ENCODE peak calls at places on chromosomes 4 and X, in eight cellular contexts. One of them, this sample, is unnamed.

GRCh38 chr4:151952711-151953254 is 192.0 kb upstream of the GATB start:
- DNase-seq in BJ: no peak
- DNase-seq in mammary epithelial cell: no peak
- DNase-seq in astrocyte of the spinal cord: no peak
- DNase-seq in coronary artery: no peak
- DNase-seq in fibroblast of mammary gland: no peak
- DNase-seq in body of pancreas: no peak
- DNase-seq in brain microvascular endothelial cell: no peak
- DNase-seq in this sample: no peak

GRCh38 chr4:147059064-147059731 is 113.5 kb upstream of the TTC29 start:
- DNase-seq in fibroblast of mammary gland: no peak
- DNase-seq in brain microvascular endothelial cell: no peak
- DNase-seq in astrocyte of the spinal cord: no peak
- DNase-seq in body of pancreas: no peak
- DNase-seq in BJ: no peak
- DNase-seq in coronary artery: no peak
- DNase-seq in mammary epithelial cell: no peak
- DNase-seq in this sample: no peak

GRCh38 chr4:15868065-15868464 is 70.5 kb downstream of the FGFBP1 start:
- DNase-seq in coronary artery: no peak
- DNase-seq in body of pancreas: no peak
- DNase-seq in astrocyte of the spinal cord: no peak
- DNase-seq in mammary epithelial cell: no peak
- DNase-seq in fibroblast of mammary gland: peak
- DNase-seq in BJ: no peak
- DNase-seq in brain microvascular endothelial cell: no peak
- DNase-seq in this sample: no peak

GRCh38 chrX:9788908-9789307 is 2.7 kb downstream of the SHROOM2 start:
- DNase-seq in fibroblast of mammary gland: no peak
- DNase-seq in body of pancreas: peak
- DNase-seq in mammary epithelial cell: no peak
- DNase-seq in BJ: no peak
- DNase-seq in coronary artery: no peak
- DNase-seq in astrocyte of the spinal cord: no peak
- DNase-seq in brain microvascular endothelial cell: no peak
- DNase-seq in this sample: no peak

GRCh38 chr4:156790866-156791265 is 180.7 kb downstream of the PDGFC start:
- DNase-seq in astrocyte of the spinal cord: peak
- DNase-seq in mammary epithelial cell: peak
- DNase-seq in BJ: no peak
- DNase-seq in coronary artery: no peak
- DNase-seq in body of pancreas: peak
- DNase-seq in fibroblast of mammary gland: peak
- DNase-seq in brain microvascular endothelial cell: peak
- DNase-seq in this sample: peak

GRCh38 chrX:20437678-20438077 is 171.0 kb upstream of the RPS6KA3 start:
- DNase-seq in fibroblast of mammary gland: no peak
- DNase-seq in coronary artery: no peak
- DNase-seq in BJ: no peak
- DNase-seq in brain microvascular endothelial cell: no peak
- DNase-seq in astrocyte of the spinal cord: no peak
- DNase-seq in mammary epithelial cell: no peak
- DNase-seq in body of pancreas: no peak
- DNase-seq in this sample: no peak

GRCh38 chr4:5710065-5710961 is 688 bp upstream of the EVC start:
- DNase-seq in mammary epithelial cell: peak
- DNase-seq in fibroblast of mammary gland: no peak
- DNase-seq in body of pancreas: no peak
- DNase-seq in BJ: no peak
- DNase-seq in astrocyte of the spinal cord: peak
- DNase-seq in brain microvascular endothelial cell: peak
- DNase-seq in coronary artery: no peak
- DNase-seq in this sample: no peak

GRCh38 chr4:71765349-71765748 is 18.5 kb downstream of the GC start:
- DNase-seq in BJ: no peak
- DNase-seq in brain microvascular endothelial cell: no peak
- DNase-seq in body of pancreas: no peak
- DNase-seq in astrocyte of the spinal cord: peak
- DNase-seq in coronary artery: no peak
- DNase-seq in mammary epithelial cell: peak
- DNase-seq in fibroblast of mammary gland: peak
- DNase-seq in this sample: peak

GRCh38 chr4:81470456-81471327 is 1.0 kb downstream of the RASGEF1B start:
- DNase-seq in brain microvascular endothelial cell: peak
- DNase-seq in fibroblast of mammary gland: no peak
- DNase-seq in mammary epithelial cell: peak
- DNase-seq in coronary artery: peak
- DNase-seq in body of pancreas: peak
- DNase-seq in astrocyte of the spinal cord: no peak
- DNase-seq in BJ: no peak
- DNase-seq in this sample: no peak

GRCh38 chrX:154986826-154987575 is 35.5 kb downstream of the F8 start:
- DNase-seq in coronary artery: no peak
- DNase-seq in mammary epithelial cell: no peak
- DNase-seq in fibroblast of mammary gland: peak
- DNase-seq in brain microvascular endothelial cell: no peak
- DNase-seq in astrocyte of the spinal cord: no peak
- DNase-seq in BJ: no peak
- DNase-seq in body of pancreas: no peak
- DNase-seq in this sample: no peak

GRCh38 chr4:107689912-107690587 is 30.0 kb downstream of the PAPSS1 start:
- DNase-seq in BJ: peak
- DNase-seq in body of pancreas: no peak
- DNase-seq in coronary artery: no peak
- DNase-seq in mammary epithelial cell: peak
- DNase-seq in fibroblast of mammary gland: peak
- DNase-seq in brain microvascular endothelial cell: peak
- DNase-seq in astrocyte of the spinal cord: peak
- DNase-seq in this sample: peak

GRCh38 chrX:1763294-1763693 is 148.4 kb downstream of the ASMT start:
- DNase-seq in brain microvascular endothelial cell: no peak
- DNase-seq in coronary artery: no peak
- DNase-seq in BJ: no peak
- DNase-seq in body of pancreas: no peak
- DNase-seq in astrocyte of the spinal cord: no peak
- DNase-seq in mammary epithelial cell: no peak
- DNase-seq in fibroblast of mammary gland: no peak
- DNase-seq in this sample: no peak

GRCh38 chrX:75229774-75230173 is 44.1 kb upstream of the UPRT start:
- DNase-seq in body of pancreas: no peak
- DNase-seq in astrocyte of the spinal cord: no peak
- DNase-seq in fibroblast of mammary gland: no peak
- DNase-seq in BJ: no peak
- DNase-seq in coronary artery: no peak
- DNase-seq in brain microvascular endothelial cell: no peak
- DNase-seq in mammary epithelial cell: no peak
- DNase-seq in this sample: no peak

GRCh38 chr4:10077492-10078335 is 38.9 kb downstream of the WDR1 start:
- DNase-seq in fibroblast of mammary gland: no peak
- DNase-seq in BJ: no peak
- DNase-seq in mammary epithelial cell: no peak
- DNase-seq in brain microvascular endothelial cell: no peak
- DNase-seq in coronary artery: peak
- DNase-seq in astrocyte of the spinal cord: no peak
- DNase-seq in body of pancreas: no peak
- DNase-seq in this sample: no peak

GRCh38 chr4:149409186-149410056 is 406.2 kb downstream of the IQCM start:
- DNase-seq in body of pancreas: no peak
- DNase-seq in mammary epithelial cell: peak
- DNase-seq in BJ: peak
- DNase-seq in coronary artery: no peak
- DNase-seq in brain microvascular endothelial cell: peak
- DNase-seq in fibroblast of mammary gland: peak
- DNase-seq in astrocyte of the spinal cord: peak
- DNase-seq in this sample: peak

GRCh38 chr4:139704915-139705485 is 39.4 kb downstream of the MGST2 start:
- DNase-seq in brain microvascular endothelial cell: peak
- DNase-seq in fibroblast of mammary gland: peak
- DNase-seq in coronary artery: no peak
- DNase-seq in body of pancreas: no peak
- DNase-seq in mammary epithelial cell: no peak
- DNase-seq in astrocyte of the spinal cord: no peak
- DNase-seq in BJ: no peak
- DNase-seq in this sample: no peak

DNA sequence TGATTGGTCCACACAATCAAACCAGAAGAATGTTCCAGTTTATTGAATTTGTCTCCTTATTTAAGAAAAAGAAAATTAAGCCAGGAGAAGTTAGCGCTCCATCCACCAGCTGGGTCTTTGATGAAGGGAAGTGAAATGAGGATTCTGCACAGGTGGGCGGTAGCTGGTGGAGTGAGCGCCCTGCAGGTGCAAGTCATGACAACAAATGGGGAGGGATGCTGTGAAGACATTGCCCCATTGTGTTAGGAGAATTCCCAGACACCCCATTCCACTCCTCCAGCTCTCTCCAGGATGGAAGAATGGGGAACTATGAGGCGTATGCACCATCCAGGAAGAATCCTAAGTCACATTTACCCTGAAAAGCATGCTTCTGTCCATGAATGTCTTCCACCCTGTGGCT is 22.9 kb downstream of the PLRG1 start:
- DNase-seq in fibroblast of mammary gland: no peak
- DNase-seq in coronary artery: no peak
- DNase-seq in astrocyte of the spinal cord: no peak
- DNase-seq in brain microvascular endothelial cell: no peak
- DNase-seq in body of pancreas: no peak
- DNase-seq in mammary epithelial cell: no peak
- DNase-seq in BJ: no peak
- DNase-seq in this sample: no peak
- H3K4me3 ChIP-seq in fibroblast of mammary gland: no peak
- H3K4me3 ChIP-seq in coronary artery: no peak
- H3K4me3 ChIP-seq in astrocyte of the spinal cord: no peak
- H3K4me3 ChIP-seq in brain microvascular endothelial cell: no peak
- H3K4me3 ChIP-seq in body of pancreas: no peak
- H3K4me3 ChIP-seq in mammary epithelial cell: no peak
- H3K4me3 ChIP-seq in BJ: no peak
- H3K4me3 ChIP-seq in this sample: no peak

GRCh38 chr4:34953145-34953799 is 1291.0 kb downstream of the ARAP2 start:
- DNase-seq in brain microvascular endothelial cell: no peak
- DNase-seq in mammary epithelial cell: no peak
- DNase-seq in astrocyte of the spinal cord: no peak
- DNase-seq in BJ: no peak
- DNase-seq in body of pancreas: no peak
- DNase-seq in fibroblast of mammary gland: no peak
- DNase-seq in coronary artery: no peak
- DNase-seq in this sample: no peak
- TF ChIP-seq CTCF in brain microvascular endothelial cell: peak
- TF ChIP-seq CTCF in mammary epithelial cell: no peak
- TF ChIP-seq CTCF in astrocyte of the spinal cord: no peak
- TF ChIP-seq CTCF in BJ: no peak
- TF ChIP-seq CTCF in body of pancreas: no peak
- TF ChIP-seq CTCF in fibroblast of mammary gland: no peak
- TF ChIP-seq CTCF in coronary artery: no peak
- TF ChIP-seq CTCF in this sample: no peak

GRCh38 chr4:125620066-125620850 is 305.5 kb downstream of the FAT4 start:
- DNase-seq in BJ: no peak
- DNase-seq in coronary artery: no peak
- DNase-seq in mammary epithelial cell: no peak
- DNase-seq in body of pancreas: no peak
- DNase-seq in brain microvascular endothelial cell: no peak
- DNase-seq in astrocyte of the spinal cord: peak
- DNase-seq in fibroblast of mammary gland: peak
- DNase-seq in this sample: no peak
- H3K4me3 ChIP-seq in BJ: no peak
- H3K4me3 ChIP-seq in coronary artery: peak
- H3K4me3 ChIP-seq in mammary epithelial cell: no peak
- H3K4me3 ChIP-seq in body of pancreas: no peak
- H3K4me3 ChIP-seq in brain microvascular endothelial cell: no peak
- H3K4me3 ChIP-seq in astrocyte of the spinal cord: no peak
- H3K4me3 ChIP-seq in fibroblast of mammary gland: no peak
- H3K4me3 ChIP-seq in this sample: no peak

DNA sequence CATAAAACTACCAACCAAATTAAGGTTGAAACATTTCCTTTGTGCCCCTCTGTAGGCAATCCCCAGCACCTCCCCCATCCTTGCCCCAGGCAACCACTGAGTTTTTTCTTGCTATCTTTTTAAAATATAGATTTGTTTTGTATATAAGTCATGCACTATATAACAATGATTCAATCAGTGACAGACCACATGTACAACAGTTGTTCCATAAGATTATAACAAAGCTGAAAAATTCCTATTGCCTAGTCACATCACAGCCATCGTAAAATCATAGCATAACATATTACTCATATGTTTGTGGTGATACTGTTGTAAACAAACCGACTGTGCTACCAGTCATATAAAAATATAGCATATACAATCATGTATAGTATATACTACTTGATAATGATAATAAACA is 211.9 kb upstream of the NRK start:
- DNase-seq in BJ: no peak
- DNase-seq in mammary epithelial cell: peak
- DNase-seq in brain microvascular endothelial cell: no peak
- DNase-seq in body of pancreas: no peak
- DNase-seq in coronary artery: no peak
- DNase-seq in astrocyte of the spinal cord: no peak
- DNase-seq in fibroblast of mammary gland: peak
- DNase-seq in this sample: no peak
- TF ChIP-seq CTCF in BJ: no peak
- TF ChIP-seq CTCF in mammary epithelial cell: no peak
- TF ChIP-seq CTCF in brain microvascular endothelial cell: no peak
- TF ChIP-seq CTCF in body of pancreas: no peak
- TF ChIP-seq CTCF in coronary artery: no peak
- TF ChIP-seq CTCF in astrocyte of the spinal cord: no peak
- TF ChIP-seq CTCF in fibroblast of mammary gland: no peak
- TF ChIP-seq CTCF in this sample: no peak

This sample was measured in astrocyte of the cerebellum.